ENCODE peak calls at places on chromosome 5, in four cellular contexts. S is HCT116, Q is H1, E is SK-N-SH. F is an unnamed sample.

GRCh38 chr5:79255786-79256557 is 20.0 kb downstream of the JMY start:
- DNase-seq in S (peak), Q (peak), E (peak), F (no peak)

GRCh38 chr5:107799306-107799705 is 128.6 kb upstream of the EFNA5 start:
- DNase-seq in S (no peak), Q (no peak), E (peak), F (no peak)

GRCh38 chr5:40676643-40677333 is 2.9 kb upstream of the PTGER4 start:
- DNase-seq in S (no peak), Q (no peak), E (no peak), F (no peak)

GRCh38 chr5:113190347-113190746 is 213.7 kb downstream of the DCP2 start:
- DNase-seq in S (no peak), Q (no peak), E (no peak), F (no peak)

GRCh38 chr5:122156724-122157325 is 27.5 kb downstream of the ZNF474 start:
- DNase-seq in S (peak), Q (no peak), E (peak), F (no peak)

GRCh38 chr5:10140195-10140973 is 109.3 kb downstream of the ATPSCKMT start:
- DNase-seq in S (peak), Q (no peak), E (peak), F (no peak)

GRCh38 chr5:85838781-85839180 is 779.0 kb upstream of the COX7C start:
- DNase-seq in S (no peak), Q (no peak), E (no peak), F (no peak)

GRCh38 chr5:179406031-179406681 is 60.9 kb upstream of the ADAMTS2 start:
- DNase-seq in S (no peak), Q (no peak), E (no peak), F (no peak)

GRCh38 chr5:33477816-33478215 is 37.1 kb downstream of the TARS1 start:
- DNase-seq in S (no peak), Q (no peak), E (no peak), F (no peak)

GRCh38 chr5:149367249-149367971 is 9.6 kb downstream of the PCYOX1L start:
- DNase-seq in S (peak), Q (peak), E (peak), F (no peak)

GRCh38 chr5:87169300-87169991 is 98.2 kb upstream of the RASA1 start:
- DNase-seq in S (no peak), Q (no peak), E (no peak), F (no peak)

GRCh38 chr5:172454355-172455086 is at the start of gene SH3PXD2B:
- DNase-seq in S (no peak), Q (no peak), E (peak), F (no peak)

GRCh38 chr5:172455511-172456061 is 1.3 kb upstream of the SH3PXD2B start:
- DNase-seq in S (no peak), Q (no peak), E (no peak), F (no peak)

GRCh38 chr5:56459978-56460377 is 226.8 kb upstream of the ANKRD55 start:
- DNase-seq in S (no peak), Q (no peak), E (no peak), F (no peak)

GRCh38 chr5:176902911-176903664 is 3.9 kb upstream of the HK3 start:
- DNase-seq in S (no peak), Q (no peak), E (no peak), F (no peak)

GRCh38 chr5:177362871-177363507 is 5.3 kb downstream of the RGS14 start:
- DNase-seq in S (no peak), Q (no peak), E (peak), F (no peak)

GRCh38 chr5:116990010-116990409 is 415.4 kb upstream of the SEMA6A start:
- DNase-seq in S (no peak), Q (no peak), E (no peak), F (no peak)

GRCh38 chr5:40394715-40395114 is 285.0 kb upstream of the PTGER4 start:
- DNase-seq in S (no peak), Q (no peak), E (no peak), F (no peak)

GRCh38 chr5:13957032-13957645 is 12.7 kb upstream of the DNAH5 start:
- DNase-seq in S (peak), Q (no peak), E (peak), F (peak)

GRCh38 chr5:122165574-122166021 is 36.3 kb downstream of the ZNF474 start:
- DNase-seq in S (no peak), Q (no peak), E (no peak), F (no peak)

GRCh38 chr5:174828786-174829510 is 104.6 kb downstream of the MSX2 start:
- DNase-seq in S (no peak), Q (no peak), E (no peak), F (no peak)

GRCh38 chr5:179256229-179257189 is 88.8 kb downstream of the ADAMTS2 start:
- DNase-seq in S (no peak), Q (no peak), E (peak), F (no peak)

GRCh38 chr5:946720-947625 is 54.3 kb downstream of the TRIP13 start:
- DNase-seq in S (no peak), Q (no peak), E (peak), F (no peak)

GRCh38 chr5:139971202-139971725 is 71.8 kb downstream of the NRG2 start:
- DNase-seq in S (no peak), Q (no peak), E (no peak), F (no peak)

GRCh38 chr5:146052780-146053179 is 52.6 kb downstream of the PLAC8L1 start:
- DNase-seq in S (no peak), Q (no peak), E (no peak), F (no peak)

GRCh38 chr5:60597570-60597969 is 102.4 kb downstream of the DEPDC1B start:
- DNase-seq in S (no peak), Q (no peak), E (no peak), F (no peak)

GRCh38 chr5:115558388-115558956 is 13.9 kb upstream of the FEM1C start:
- DNase-seq in S (no peak), Q (no peak), E (no peak), F (no peak)

GRCh38 chr5:160692272-160692671 is 159.7 kb downstream of the ATP10B start:
- DNase-seq in S (no peak), Q (no peak), E (no peak), F (no peak)

GRCh38 chr5:1010181-1010510 is 1.5 kb downstream of the NKD2 start:
- DNase-seq in S (no peak), Q (no peak), E (no peak), F (no peak)

GRCh38 chr5:125103459-125103858 is 357.0 kb upstream of the ZNF608 start:
- DNase-seq in S (no peak), Q (no peak), E (no peak), F (no peak)

GRCh38 chr5:159422371-159422770 is 92.1 kb upstream of the IL12B start:
- DNase-seq in S (no peak), Q (no peak), E (no peak), F (no peak)

GRCh38 chr5:171615201-171616001 is 170.2 kb upstream of the SMIM23 start:
- DNase-seq in S (no peak), Q (no peak), E (peak), F (no peak)

GRCh38 chr5:10518352-10518751 is 45.5 kb upstream of the ANKRD33B start:
- DNase-seq in S (no peak), Q (no peak), E (no peak), F (no peak)

GRCh38 chr5:38653389-38653788 is 96.9 kb upstream of the LIFR start:
- DNase-seq in S (no peak), Q (no peak), E (no peak), F (no peak)

GRCh38 chr5:124660229-124661093 is 86.0 kb downstream of the ZNF608 start:
- DNase-seq in S (no peak), Q (peak), E (no peak), F (no peak)

GRCh38 chr5:175471628-175472027 is 6.7 kb upstream of the SFXN1 start:
- DNase-seq in S (no peak), Q (no peak), E (no peak), F (no peak)

GRCh38 chr5:113036826-113037225 is 60.2 kb downstream of the DCP2 start:
- DNase-seq in S (no peak), Q (no peak), E (no peak), F (no peak)

GRCh38 chr5:32027717-32028321 is 146.3 kb downstream of the GOLPH3 start:
- DNase-seq in S (peak), Q (no peak), E (no peak), F (peak)

GRCh38 chr5:50535393-50535792 is 94.3 kb upstream of the EMB start:
- DNase-seq in S (no peak), Q (no peak), E (no peak), F (no peak)

DNA sequence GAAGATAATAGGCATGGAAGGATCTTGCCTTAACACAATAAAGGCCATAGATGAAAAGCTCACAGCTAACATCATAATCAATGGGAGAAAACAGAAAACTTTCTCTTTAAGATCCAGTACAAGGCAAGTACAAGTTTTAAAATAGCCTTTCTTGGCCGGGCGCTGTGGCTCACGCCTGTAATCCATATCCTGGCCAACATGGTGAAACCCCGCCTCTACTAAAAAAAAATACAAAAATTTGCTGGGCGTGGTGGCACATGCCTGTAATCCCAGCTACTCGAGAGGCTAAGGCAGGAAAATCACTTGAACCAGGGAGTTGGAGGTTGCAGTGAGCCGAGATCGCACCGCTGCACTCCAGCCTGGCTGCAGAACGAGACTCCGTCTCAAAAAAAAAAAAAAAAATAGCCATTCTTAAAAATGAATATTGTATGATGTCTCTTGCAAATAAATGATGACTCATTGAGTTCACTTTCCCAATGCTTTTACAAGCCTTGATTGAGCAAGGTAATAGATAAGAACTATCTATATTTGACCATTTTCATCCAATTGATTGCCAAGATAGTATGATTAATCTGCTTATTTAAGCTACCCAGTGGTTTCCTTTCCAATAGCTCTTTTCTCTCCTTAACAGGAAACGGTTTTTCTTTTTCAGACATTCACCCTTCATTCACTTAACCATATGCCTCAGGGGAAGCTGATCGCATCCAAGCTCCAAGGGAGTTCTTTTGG is 15.8 kb downstream of the CCDC152 start:
- DNase-seq in S (no peak), Q (no peak), E (no peak), F (peak)
- H3K9ac ChIP-seq in S (no peak), Q (no peak), E (no peak), F (no peak)

GRCh38 chr5:180645609-180646204 is 3.7 kb downstream of the FLT4 start:
- DNase-seq in S (no peak), Q (no peak), E (peak), F (no peak)

GRCh38 chr5:180644129-180644824 is 5.1 kb downstream of the FLT4 start:
- DNase-seq in S (no peak), Q (no peak), E (peak), F (no peak)

GRCh38 chr5:180646289-180646962 is 3.0 kb downstream of the FLT4 start:
- DNase-seq in S (no peak), Q (no peak), E (peak), F (no peak)

GRCh38 chr5:180643191-180643851 is 6.1 kb downstream of the FLT4 start:
- DNase-seq in S (no peak), Q (no peak), E (peak), F (no peak)

DNA sequence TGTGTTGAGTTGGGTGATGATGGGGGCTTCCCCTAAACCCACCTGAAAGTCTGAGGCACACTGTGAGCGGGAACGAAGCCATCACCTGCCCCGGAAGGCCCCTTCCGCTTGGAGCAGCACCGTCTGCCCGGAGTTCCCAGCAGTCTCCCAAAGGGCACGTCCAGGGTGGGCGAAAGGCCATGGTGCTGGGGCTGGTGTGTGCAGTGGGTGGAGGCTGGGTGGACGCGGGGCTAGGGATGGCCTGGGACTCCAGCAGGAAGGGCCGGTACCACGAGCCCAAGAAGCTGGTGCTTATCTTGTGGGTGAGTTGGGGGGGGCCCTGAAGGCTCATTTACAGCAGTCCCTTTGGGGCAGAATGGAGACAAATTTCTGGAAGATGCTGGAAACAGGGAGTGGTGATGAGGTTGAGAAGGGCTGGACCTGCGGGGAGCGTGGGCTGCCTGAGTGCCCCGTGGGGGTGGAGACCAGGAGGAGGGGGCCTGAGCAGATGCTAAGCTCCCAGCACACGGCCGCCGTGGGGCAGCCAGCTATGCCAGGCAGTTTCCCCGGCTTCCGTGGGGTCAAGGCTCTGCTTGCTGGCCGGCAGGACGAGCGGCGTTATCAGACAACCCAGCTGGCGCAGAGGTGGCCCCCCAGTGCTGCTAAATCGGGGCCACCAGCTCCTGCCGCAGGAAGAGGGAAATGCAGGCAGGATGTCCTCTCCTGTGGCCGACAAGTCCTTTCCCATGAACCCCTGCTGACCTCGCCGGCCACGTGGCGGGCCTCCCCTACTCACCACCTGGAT is 4.4 kb downstream of the FLT4 start:
- DNase-seq in S (no peak), Q (no peak), E (peak), F (no peak)
- TF ChIP-seq POLR2AphosphoS5 in S (no peak), Q (no peak), E (no peak), F (no peak)

DNA sequence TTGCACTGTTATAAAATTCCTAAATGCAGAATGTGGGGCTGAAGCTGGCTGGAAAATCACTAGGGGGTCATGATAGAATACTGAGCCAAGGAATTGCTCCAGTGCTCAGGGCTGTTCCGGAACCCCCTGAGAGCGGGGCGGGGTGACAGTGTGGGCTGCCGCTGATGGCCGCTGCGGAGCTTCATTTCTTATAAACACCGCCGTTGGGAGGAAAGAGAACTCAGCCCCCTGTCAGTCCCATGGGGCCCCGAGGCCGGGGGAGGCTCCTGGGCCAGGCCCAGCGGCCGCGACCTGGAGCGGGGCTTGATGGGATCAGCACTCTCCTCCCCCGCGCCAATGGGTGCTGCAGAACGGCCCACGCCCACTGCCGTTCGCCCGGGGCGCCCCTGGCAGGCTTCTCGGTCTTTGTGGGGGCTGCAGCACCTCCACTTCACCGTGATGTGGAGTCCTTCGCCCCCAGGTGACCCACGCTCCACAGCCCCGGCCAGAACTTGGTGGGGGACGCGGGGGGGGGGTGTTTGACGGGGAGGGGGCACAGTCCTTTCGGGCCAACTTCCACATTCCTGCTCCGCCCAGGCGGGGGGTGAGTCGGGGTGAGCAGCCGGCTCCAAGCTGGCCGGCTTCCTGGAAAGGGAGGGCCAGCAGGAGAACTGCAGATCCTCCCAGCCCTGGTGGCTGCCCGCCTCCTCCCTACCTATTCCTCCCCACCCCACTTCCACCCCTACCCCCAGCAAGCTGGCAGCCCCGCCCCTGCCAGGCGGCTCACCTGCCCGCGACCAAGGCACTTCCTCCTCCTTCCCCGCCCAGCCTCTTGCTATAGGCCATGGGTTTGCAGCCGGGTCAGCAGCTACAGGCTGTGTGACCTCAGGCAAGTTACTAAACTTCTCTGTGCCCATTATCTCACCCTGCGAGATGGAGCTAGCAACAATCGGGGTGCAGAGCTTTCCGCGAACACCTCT is 5.4 kb upstream of the IRF1 start:
- DNase-seq in S (peak), Q (peak), E (peak), F (no peak)
- H3K4me3 ChIP-seq in S (peak), Q (peak), E (peak), F (peak)

GRCh38 chr5:57839447-57839846 is 356.8 kb upstream of the ACTBL2 start:
- DNase-seq in S (no peak), Q (no peak), E (no peak), F (no peak)

GRCh38 chr5:57836921-57837320 is 354.3 kb upstream of the ACTBL2 start:
- DNase-seq in S (no peak), Q (no peak), E (no peak), F (no peak)

GRCh38 chr5:57841671-57842375 is 359.2 kb upstream of the ACTBL2 start:
- DNase-seq in S (peak), Q (peak), E (no peak), F (peak)

GRCh38 chr5:57836331-57836730 is 353.7 kb upstream of the ACTBL2 start:
- DNase-seq in S (no peak), Q (no peak), E (no peak), F (no peak)

DNA sequence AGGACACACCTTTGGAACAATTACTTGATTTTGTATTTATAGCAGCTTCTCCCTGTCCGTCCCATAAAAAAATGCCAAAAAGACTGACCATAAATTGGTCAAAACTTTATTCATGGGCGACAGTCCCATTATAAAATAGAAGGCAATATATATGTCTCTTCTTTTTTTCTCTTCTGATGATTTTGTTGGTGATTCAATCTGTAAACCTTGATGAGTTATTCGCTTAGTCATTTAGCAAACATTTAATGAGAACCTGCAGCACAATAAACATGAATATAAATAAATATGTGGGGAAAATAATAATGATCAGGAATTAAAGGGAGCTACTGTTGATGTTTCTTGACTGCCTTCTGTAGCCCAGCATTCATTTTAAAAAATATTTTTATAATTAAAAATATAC is 356.4 kb upstream of the ACTBL2 start:
- DNase-seq in S (no peak), Q (no peak), E (no peak), F (no peak)
- H3K9ac ChIP-seq in S (peak), Q (no peak), E (peak), F (no peak)

F was measured in SK-N-MC.